ENCODE peak calls at places on chromosomes 11 and 22, in five cellular contexts. Q, U, V, F and T are unnamed samples.
A peak's percentile ranks its signal among the peaks of the same experiment; 100 is the strongest.

GRCh38 chr22:44269117-44269498 is 43.6 kb downstream of the SHISAL1 start:
- DNase-seq in U (no peak), V (no peak), F (no peak), Q (no peak), T (no peak)

GRCh38 chr11:2933376-2934056 is 4.3 kb upstream of the PHLDA2 start:
- DNase-seq in V (peak; percentile 85), U (no peak), F (peak; percentile 75), Q (peak; percentile 78), T (peak; percentile 90)

GRCh38 chr11:84289381-84289906 is 1003.3 kb upstream of the CCDC90B start:
- DNase-seq in V (no peak), U (no peak), F (no peak), Q (no peak), T (no peak)

GRCh38 chr11:106466441-106467190 is 389.2 kb downstream of the AASDHPPT start:
- DNase-seq in F (no peak), Q (no peak), V (no peak), U (no peak), T (no peak)

GRCh38 chr11:75320643-75321042 is 30.8 kb downstream of the ARRB1 start:
- DNase-seq in F (no peak), U (no peak), V (no peak), Q (no peak), T (no peak)

GRCh38 chr11:112499153-112499907 is 238.7 kb upstream of the PLET1 start:
- DNase-seq in F (no peak), V (no peak), U (no peak), Q (peak; percentile 13), T (no peak)

GRCh38 chr11:24312464-24313238 is 184.2 kb upstream of the LUZP2 start:
- DNase-seq in Q (no peak), U (no peak), F (no peak), V (no peak), T (no peak)

GRCh38 chr11:121257976-121258375 is 34.6 kb upstream of the SC5D start:
- DNase-seq in Q (no peak), U (no peak), F (no peak), V (no peak), T (no peak)

GRCh38 chr11:47375020-47375419 is 3.3 kb downstream of the SPI1 start:
- DNase-seq in Q (no peak), V (no peak), U (no peak), F (no peak), T (no peak)

GRCh38 chr11:93823210-93823609 is 27.2 kb downstream of the VSTM5 start:
- DNase-seq in Q (no peak), U (no peak), V (no peak), F (no peak), T (no peak)

GRCh38 chr11:123302751-123303195 is 107.7 kb upstream of the CLMP start:
- DNase-seq in Q (no peak), F (no peak), U (no peak), V (no peak), T (no peak)

GRCh38 chr11:84747871-84748270 is 879.3 kb downstream of the DLG2 start:
- DNase-seq in V (no peak), Q (no peak), F (no peak), U (no peak), T (no peak)

GRCh38 chr11:111788464-111788863 is 22.3 kb upstream of the PPP2R1B start:
- DNase-seq in Q (no peak), U (no peak), F (no peak), V (no peak), T (no peak)

GRCh38 chr11:77009533-77010160 is 24.6 kb upstream of the B3GNT6 start:
- DNase-seq in U (no peak), F (no peak), Q (no peak), V (no peak), T (no peak)

GRCh38 chr11:45887587-45887986 is 2.1 kb downstream of the MAPK8IP1 start:
- DNase-seq in U (no peak), Q (no peak), V (no peak), F (no peak), T (no peak)

GRCh38 chr22:46890819-46891218 is 128.4 kb downstream of the TBC1D22A start:
- DNase-seq in F (no peak), U (no peak), V (no peak), Q (no peak), T (no peak)

GRCh38 chr11:7511405-7511804 is 2.4 kb upstream of the PPFIBP2 start:
- DNase-seq in F (peak; percentile 78), Q (no peak), U (no peak), V (peak; percentile 63), T (peak; percentile 77)

GRCh38 chr22:45006873-45007246 is 2.9 kb downstream of the PHF21B start:
- DNase-seq in U (no peak), V (no peak), Q (peak; percentile 80), F (no peak), T (no peak)

GRCh38 chr11:106288988-106289387 is 211.5 kb downstream of the AASDHPPT start:
- DNase-seq in U (no peak), V (no peak), F (no peak), Q (no peak), T (no peak)

GRCh38 chr11:117186431-117186761 is 7.9 kb downstream of the SIDT2 start:
- DNase-seq in V (peak; percentile 17), F (no peak), U (no peak), Q (no peak), T (peak; percentile 59)

GRCh38 chr22:39898997-39899396 is 1.9 kb upstream of the GRAP2 start:
- DNase-seq in U (no peak), F (no peak), V (no peak), Q (no peak), T (no peak)

GRCh38 chr11:30861506-30861905 is 275.4 kb upstream of the MPPED2 start:
- DNase-seq in U (no peak), Q (no peak), V (no peak), F (no peak), T (no peak)

GRCh38 chr11:67272327-67273259 is 6.3 kb downstream of the GRK2 start:
- DNase-seq in V (no peak), Q (no peak), F (no peak), U (no peak), T (no peak)

GRCh38 chr11:72776117-72776843 is 17.6 kb downstream of the STARD10 start:
- DNase-seq in F (no peak), U (no peak), V (no peak), Q (no peak), T (no peak)

GRCh38 chr11:67524480-67524808 is 1.2 kb upstream of the CABP2 start:
- DNase-seq in U (no peak), V (no peak), F (no peak), Q (no peak), T (peak; percentile 54)

GRCh38 chr11:1564535-1565172 is 7.4 kb downstream of the DUSP8 start:
- DNase-seq in U (no peak), F (peak; percentile 74), V (no peak), Q (peak; percentile 89), T (no peak)

GRCh38 chr11:46357483-46357936 is 10.2 kb downstream of the DGKZ start:
- DNase-seq in U (no peak), F (no peak), Q (no peak), V (no peak), T (no peak)

GRCh38 chr11:36619502-36619901 is 21.5 kb upstream of the RAG2 start:
- DNase-seq in Q (no peak), U (no peak), F (no peak), V (no peak), T (no peak)

GRCh38 chr11:14275081-14275480 is 83.9 kb downstream of the RRAS2 start:
- DNase-seq in Q (peak; percentile 69), F (no peak), V (no peak), U (no peak), T (no peak)

GRCh38 chr11:2579315-2580060 is 120.3 kb downstream of the KCNQ1OT1 start:
- DNase-seq in Q (peak; percentile 58), F (no peak), U (no peak), V (peak; percentile 37), T (peak; percentile 63)

GRCh38 chr11:60251485-60252207 is 8.7 kb upstream of the MS4A4E start:
- DNase-seq in Q (peak; percentile 63), F (no peak), V (no peak), U (no peak), T (no peak)

GRCh38 chr22:44139773-44140172 is 41.0 kb upstream of the PARVG start:
- DNase-seq in Q (no peak), F (no peak), U (no peak), V (no peak), T (no peak)

GRCh38 chr11:122032317-122032716 is 83.7 kb downstream of the BLID start:
- DNase-seq in Q (no peak), U (no peak), V (no peak), F (no peak), T (no peak)

GRCh38 chr11:95346207-95346718 is 115.3 kb upstream of the SESN3 start:
- DNase-seq in F (no peak), Q (no peak), V (no peak), U (no peak), T (no peak)

GRCh38 chr11:33347490-33348125 is 90.4 kb downstream of the HIPK3 start:
- DNase-seq in Q (no peak), F (no peak), V (no peak), U (no peak), T (no peak)